ENCODE peak calls at places on chromosomes 13 and 19, in six cellular contexts. Z is activated gamma-delta T cell treated with anti-CD3 and anti-CD28 coated beads, Interleukin-2, amount 50 U/mL, for 16 hours; J is WTC11; F is BJ; C is NCI-H146; U is thoracic aorta. Y is an unnamed sample.

GRCh38 chr13:101728021-101728420 is 275.5 kb downstream of the ITGBL1 start:
- DNase-seq in J (no peak), Z (no peak), U (no peak), C (peak; percentile 16), F (no peak), Y (no peak)

GRCh38 chr19:54463531-54464043 is at the start of gene LENG9:
- DNase-seq in Z (peak; percentile 84), U (peak; percentile 100), C (no peak), F (peak; percentile 92), J (peak; percentile 99), Y (peak; percentile 100)

GRCh38 chr13:111388851-111389500 is 68.5 kb downstream of the TEX29 start:
- DNase-seq in F (no peak), C (no peak), Z (no peak), U (no peak), J (no peak), Y (no peak)

GRCh38 chr19:46784262-46785053 is 3.9 kb downstream of the SLC1A5 start:
- DNase-seq in F (peak; percentile 71), Z (peak; percentile 56), U (no peak), C (no peak), J (peak; percentile 82), Y (peak; percentile 81)

GRCh38 chr13:35475131-35475959 is 1.1 kb downstream of the MAB21L1 start:
- DNase-seq in Z (no peak), C (no peak), U (no peak), F (no peak), J (peak; percentile 44), Y (no peak)

GRCh38 chr19:2083174-2083854 is 12.8 kb downstream of the MOB3A start:
- DNase-seq in C (peak; percentile 91), J (no peak), Z (peak; percentile 54), F (no peak), U (no peak), Y (no peak)

GRCh38 chr19:35291259-35291658 is 702 bp upstream of the MAG start:
- DNase-seq in Z (no peak), J (no peak), F (no peak), U (no peak), C (peak; percentile 62), Y (no peak)

GRCh38 chr13:30138511-30138910 is 168.8 kb downstream of the KATNAL1 start:
- DNase-seq in C (no peak), F (no peak), Z (no peak), J (no peak), U (no peak), Y (no peak)

GRCh38 chr19:10096615-10096963 is 5.9 kb downstream of the ANGPTL6 start:
- DNase-seq in C (no peak), U (no peak), J (no peak), Z (no peak), F (no peak), Y (no peak)

GRCh38 chr19:1744133-1744665 is 9.1 kb upstream of the ONECUT3 start:
- DNase-seq in J (no peak), U (no peak), F (no peak), Z (no peak), C (no peak), Y (no peak)

Y was measured in ascending aorta.